ENCODE peak calls at places on chromosomes 3 and 15, in five cellular contexts. W, N, I, C and H are unnamed samples.
A peak's percentile ranks its signal among the peaks of the same experiment; 100 is the strongest.

GRCh38 chr3:66414846-66415245 is 86.0 kb downstream of the LRIG1 start:
- DNase-seq in C (no peak), I (no peak), N (no peak), W (no peak), H (no peak)

GRCh38 chr15:38425269-38425668 is 28.7 kb upstream of the FAM98B start:
- DNase-seq in W (no peak), C (no peak), N (no peak), I (no peak), H (no peak)

GRCh38 chr3:128973988-128974564 is 19.8 kb downstream of the CFAP92 start:
- DNase-seq in C (no peak), N (no peak), I (no peak), W (no peak), H (no peak)

GRCh38 chr3:137110392-137110996 is 152.7 kb downstream of the IL20RB start:
- DNase-seq in I (no peak), C (peak; percentile 17), N (peak; percentile 33), W (peak; percentile 17), H (peak; percentile 21)

GRCh38 chr3:196422976-196423781 is 9.0 kb downstream of the UBXN7 start:
- DNase-seq in I (no peak), W (no peak), N (no peak), C (peak; percentile 33), H (no peak)

GRCh38 chr15:35491999-35492398 is 54.0 kb downstream of the DPH6 start:
- DNase-seq in N (no peak), I (no peak), W (no peak), C (no peak), H (no peak)

GRCh38 chr15:68208641-68209240 is 3.6 kb upstream of the CALML4 start:
- DNase-seq in N (no peak), I (no peak), W (no peak), C (no peak), H (no peak)

GRCh38 chr3:69142090-69142489 is 19.7 kb upstream of the LMOD3 start:
- DNase-seq in C (no peak), W (no peak), I (no peak), N (peak; percentile 57), H (no peak)

GRCh38 chr3:36524560-36524959 is 144.3 kb downstream of the STAC start:
- DNase-seq in W (no peak), N (no peak), C (no peak), I (no peak), H (no peak)

GRCh38 chr3:57555316-57555715 is 758 bp upstream of the PDE12 start:
- DNase-seq in C (no peak), N (no peak), W (peak; percentile 29), I (no peak), H (peak; percentile 4)

GRCh38 chr3:56985460-56986327 is 74.8 kb upstream of the SPATA12 start:
- DNase-seq in W (no peak), N (peak; percentile 38), I (no peak), C (no peak), H (no peak)

DNA sequence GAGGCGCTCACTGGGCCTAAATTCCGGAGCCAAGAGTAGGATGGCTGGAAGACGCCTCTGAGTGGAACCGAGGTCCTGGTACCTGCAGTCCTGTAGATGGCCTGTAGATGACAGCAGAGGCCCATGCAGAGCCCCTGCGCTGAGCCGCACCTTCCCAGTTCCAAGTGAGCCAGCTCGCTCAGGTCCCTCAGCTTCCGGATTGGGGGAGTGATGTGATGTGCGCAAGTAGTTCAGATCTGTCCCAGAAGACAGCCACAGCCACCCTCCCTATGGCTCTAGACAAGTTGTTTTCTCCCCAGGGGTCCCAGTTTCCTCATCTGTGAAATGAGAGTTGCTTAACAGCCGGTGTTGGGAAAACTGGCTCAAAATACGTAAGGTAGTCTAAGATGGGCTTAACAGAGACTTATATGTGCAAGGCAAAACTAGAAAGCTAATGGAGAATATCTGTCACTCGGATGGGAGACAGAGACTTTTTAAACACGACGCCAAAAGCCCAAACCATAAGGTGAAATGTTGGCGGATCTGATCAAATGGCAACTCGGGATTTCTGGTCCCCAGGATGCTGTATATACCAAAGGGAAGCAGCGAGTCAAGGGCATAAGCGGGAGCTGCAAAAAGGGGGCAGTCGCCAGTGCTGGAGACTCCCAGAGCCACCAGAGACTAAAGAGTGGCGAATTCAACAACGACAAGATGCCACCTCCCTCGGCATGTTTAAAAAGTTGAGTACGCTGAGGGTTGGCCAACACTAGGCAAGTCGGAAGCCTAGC is 765 bp upstream of the MAPKAPK3 start:
- DNase-seq in C (peak; percentile 80), I (peak; percentile 90), W (peak; percentile 74), N (peak; percentile 79), H (peak; percentile 92)
- TF ChIP-seq MAFK in C (no peak), I (no peak), W (no peak), N (no peak), H (no peak)

DNA sequence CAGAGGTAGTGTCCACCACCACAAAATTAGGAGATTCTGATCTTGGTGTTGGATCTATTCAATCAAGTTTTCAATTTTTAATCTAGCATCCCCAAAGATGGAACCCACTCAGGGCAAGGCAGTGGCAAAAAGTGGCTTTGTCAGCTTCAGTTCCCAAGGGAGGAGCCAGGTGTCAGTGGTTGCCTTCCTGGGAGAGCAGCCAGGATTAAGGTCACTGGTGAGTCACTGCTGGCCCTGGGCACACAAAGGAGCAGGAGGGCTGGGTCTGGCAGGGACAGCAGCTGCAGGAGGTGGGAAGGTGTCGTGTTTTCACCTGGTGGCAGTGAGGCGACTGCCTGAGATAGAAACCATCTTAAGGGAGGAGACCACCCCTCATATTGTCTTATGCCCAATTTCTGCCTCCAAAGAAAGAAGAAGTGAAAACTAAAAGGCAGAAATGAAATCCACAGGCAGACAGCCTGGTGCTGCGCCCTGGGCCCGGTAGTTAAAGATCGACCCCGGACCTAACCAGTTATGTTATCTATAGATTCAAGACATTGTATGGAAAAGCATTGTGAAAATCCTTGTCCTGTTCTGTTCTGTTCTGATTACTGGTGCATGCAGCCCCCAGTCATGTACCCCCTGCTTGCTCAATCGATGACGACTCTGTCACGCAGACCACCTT is 5.9 kb upstream of the KLHL25 start:
- DNase-seq in W (peak; percentile 78), C (no peak), I (no peak), N (peak; percentile 61), H (peak; percentile 87)
- TF ChIP-seq MAFK in W (no peak), C (no peak), I (no peak), N (no peak), H (peak; percentile 56)

GRCh38 chr3:179045719-179046402 is 25.7 kb downstream of the ZMAT3 start:
- DNase-seq in C (no peak), I (no peak), W (no peak), N (no peak), H (no peak)
- TF ChIP-seq MAFK in C (no peak), I (no peak), W (no peak), N (no peak), H (no peak)

DNA sequence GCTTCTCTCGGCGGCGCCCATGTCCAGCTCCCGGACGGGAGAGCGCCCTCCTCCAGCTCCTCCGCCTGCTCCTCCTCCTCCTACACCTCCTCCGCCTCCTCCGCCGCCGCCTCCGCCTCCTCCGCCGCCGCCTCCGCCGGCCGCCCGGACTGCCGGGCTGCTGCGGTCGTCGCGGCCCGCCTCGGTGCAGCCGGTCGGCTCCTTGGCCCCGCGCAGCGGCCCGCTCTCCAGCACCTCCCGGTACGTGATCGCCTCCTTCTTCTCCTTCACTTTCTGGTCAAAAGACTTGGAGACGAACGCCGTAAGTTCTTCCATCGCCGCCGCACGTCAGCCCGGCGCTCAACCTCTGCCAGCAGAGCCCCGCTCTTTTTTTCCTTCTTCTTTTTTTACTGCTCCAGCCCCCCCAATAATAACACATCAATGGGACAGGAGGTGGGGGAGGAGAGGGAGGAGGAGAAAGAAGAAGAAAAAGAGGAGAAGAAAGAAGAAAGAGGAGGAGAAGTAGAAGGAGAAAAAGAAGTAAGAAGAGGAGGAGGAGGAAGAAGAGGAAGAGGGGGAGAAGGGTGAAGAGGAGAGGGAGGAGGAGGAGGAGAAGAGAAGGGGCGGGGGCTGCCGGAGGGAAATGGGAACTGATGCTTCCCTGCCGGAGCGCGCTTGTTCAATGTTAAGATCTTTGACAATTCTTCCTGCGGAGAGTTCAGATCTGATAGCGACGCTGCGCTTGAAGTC is at the start of gene SHOX2:
- DNase-seq in N (peak; percentile 46), W (no peak), I (no peak), C (peak; percentile 64), H (peak; percentile 70)
- TF ChIP-seq MAFK in N (no peak), W (no peak), I (no peak), C (no peak), H (no peak)

GRCh38 chr3:186123012-186123411 is 14.1 kb upstream of the ETV5 start:
- DNase-seq in W (no peak), C (no peak), N (no peak), I (no peak), H (no peak)
- TF ChIP-seq MAFK in W (no peak), C (no peak), N (no peak), I (no peak), H (no peak)

DNA sequence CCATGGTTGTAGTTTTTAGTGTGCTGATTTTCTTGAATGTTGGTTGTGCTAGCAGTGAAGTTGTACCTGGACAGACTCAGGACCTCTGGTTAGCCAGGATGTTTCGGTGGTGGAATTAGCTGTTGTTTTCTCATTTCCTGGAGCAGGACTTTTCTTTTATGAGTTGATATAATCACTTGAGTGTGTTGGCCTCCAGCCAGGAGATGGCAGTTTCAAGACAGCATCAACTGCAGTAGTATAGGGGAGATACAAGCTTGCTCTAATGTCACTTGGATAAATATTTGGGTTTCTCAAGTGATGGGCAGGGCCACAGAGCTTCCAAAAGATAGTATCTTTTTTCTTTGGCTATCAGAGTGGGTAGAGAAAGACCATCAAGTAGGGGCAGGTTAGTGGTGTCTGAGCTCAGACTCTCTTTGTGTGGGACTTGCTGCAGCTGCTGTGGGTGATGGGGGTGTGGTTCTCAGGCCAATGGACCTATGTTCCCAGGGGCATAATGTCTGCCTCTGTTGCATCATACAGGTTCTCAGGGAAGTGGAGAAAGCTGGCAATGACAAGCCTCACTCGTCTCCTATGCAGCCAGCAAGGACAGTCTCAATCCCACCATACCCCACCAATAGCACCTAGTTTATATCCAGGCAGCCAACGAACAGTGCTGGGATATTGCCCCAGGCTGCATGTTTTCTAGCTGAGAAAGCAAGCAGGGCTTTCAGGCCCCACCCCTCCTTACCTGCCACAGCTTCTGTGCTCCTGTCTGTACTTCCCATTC is 14.6 kb upstream of the OR5K2 start:
- DNase-seq in N (no peak), I (no peak), W (no peak), C (no peak), H (no peak)
- TF ChIP-seq MAFK in N (no peak), I (no peak), W (no peak), C (no peak), H (no peak)